ENCODE peak calls at places on chromosome 11, in ten cellular contexts. E is A673, L is OCI-LY7, A is A549, N is GM23338, Y is AG04450, Z is astrocyte of the cerebellum, R is fibroblast of villous mesenchyme, U is foreskin fibroblast, P is HFF-Myc. B is an unnamed sample.

GRCh38 chr11:70467196-70468085 is 69.1 kb downstream of the CTTN start:
- DNase-seq in E (peak; percentile 74), Y (no peak), Z (no peak), N (peak; percentile 84), L (peak; percentile 50), U (peak; percentile 39), A (peak; percentile 51), P (no peak), R (peak; percentile 46), B (no peak)

GRCh38 chr11:77047007-77047927 is 13.1 kb downstream of the B3GNT6 start:
- DNase-seq in P (peak; percentile 95), E (peak; percentile 97), A (peak; percentile 95), L (peak; percentile 94), Y (peak; percentile 79), Z (peak; percentile 92), U (peak; percentile 77), R (peak; percentile 94), N (peak; percentile 97), B (peak; percentile 92)

GRCh38 chr11:14424096-14424495 is 65.1 kb upstream of the RRAS2 start:
- DNase-seq in N (no peak), R (peak; percentile 45), L (no peak), E (no peak), Z (no peak), U (peak; percentile 61), A (no peak), Y (no peak), P (no peak), B (no peak)

GRCh38 chr11:122209619-122210377 is 93.8 kb upstream of the BLID start:
- DNase-seq in Y (peak; percentile 59), P (no peak), Z (peak; percentile 78), R (peak; percentile 88), A (peak; percentile 39), L (no peak), U (peak; percentile 81), E (peak; percentile 78), N (no peak), B (no peak)

GRCh38 chr11:66264893-66265292 is 3.5 kb upstream of the RAB1B start:
- DNase-seq in R (no peak), U (no peak), P (no peak), L (peak; percentile 41), Y (no peak), Z (no peak), N (peak; percentile 93), E (peak; percentile 62), A (peak; percentile 41), B (no peak)

GRCh38 chr11:93704237-93704636 is 37.1 kb downstream of the TAF1D start:
- DNase-seq in U (no peak), Z (no peak), L (no peak), N (peak; percentile 25), R (no peak), P (no peak), Y (no peak), E (peak; percentile 20), A (peak; percentile 20), B (no peak)

GRCh38 chr11:3202759-3203158 is 15.9 kb downstream of the MRGPRG start:
- DNase-seq in L (no peak), Z (no peak), N (no peak), A (no peak), U (no peak), Y (no peak), E (no peak), P (peak; percentile 58), R (no peak), B (no peak)

GRCh38 chr11:70098936-70099335 is 20.8 kb downstream of the ANO1 start:
- DNase-seq in Z (no peak), P (no peak), R (no peak), L (no peak), E (no peak), N (no peak), Y (no peak), A (no peak), U (no peak), B (no peak)

GRCh38 chr11:110710520-110711381 is 1.5 kb downstream of the ARHGAP20 start:
- DNase-seq in P (no peak), N (peak; percentile 62), U (no peak), L (no peak), Z (no peak), E (peak; percentile 65), R (peak; percentile 42), Y (no peak), A (no peak), B (no peak)

GRCh38 chr11:102453286-102453797 is 777 bp upstream of the TMEM123 start:
- DNase-seq in R (no peak), N (peak; percentile 51), U (no peak), P (no peak), Z (no peak), Y (no peak), E (no peak), A (no peak), L (peak; percentile 39), B (no peak)

GRCh38 chr11:56799691-56800090 is 51.2 kb upstream of the OR9G4 start:
- DNase-seq in Z (no peak), A (no peak), Y (no peak), U (no peak), E (peak; percentile 43), L (no peak), P (no peak), N (no peak), R (no peak), B (no peak)

GRCh38 chr11:124551189-124551588 is 7.7 kb upstream of the OR8B12 start:
- DNase-seq in N (peak; percentile 52), E (no peak), Y (no peak), Z (no peak), L (no peak), A (peak; percentile 5), R (no peak), U (no peak), P (no peak), B (no peak)

GRCh38 chr11:102724904-102725515 is at the start of gene MMP8:
- DNase-seq in L (no peak), P (no peak), N (no peak), Z (peak; percentile 54), U (no peak), E (no peak), A (no peak), R (no peak), Y (no peak), B (no peak)

GRCh38 chr11:77236901-77237300 is 64.6 kb downstream of the GDPD4 start:
- DNase-seq in A (no peak), L (no peak), R (peak; percentile 38), Y (no peak), U (peak; percentile 34), Z (no peak), N (no peak), E (no peak), P (no peak), B (no peak)

GRCh38 chr11:44146931-44147330 is 51.5 kb downstream of the EXT2 start:
- DNase-seq in L (no peak), Z (no peak), N (no peak), Y (no peak), U (no peak), A (no peak), R (no peak), E (no peak), P (no peak), B (no peak)

GRCh38 chr11:16632295-16633200 is 105.9 kb upstream of the C11orf58 start:
- DNase-seq in N (peak; percentile 54), P (no peak), A (peak; percentile 38), Y (no peak), U (no peak), E (peak; percentile 35), R (peak; percentile 14), L (peak; percentile 7), Z (no peak), B (no peak)
- TF ChIP-seq CTCF in N (peak; percentile 73), P (peak; percentile 21), A (peak; percentile 24), Y (peak; percentile 53), U (peak; percentile 22), E (peak; percentile 62), R (peak; percentile 49), L (peak; percentile 62), Z (peak; percentile 70), B (peak; percentile 22)

DNA sequence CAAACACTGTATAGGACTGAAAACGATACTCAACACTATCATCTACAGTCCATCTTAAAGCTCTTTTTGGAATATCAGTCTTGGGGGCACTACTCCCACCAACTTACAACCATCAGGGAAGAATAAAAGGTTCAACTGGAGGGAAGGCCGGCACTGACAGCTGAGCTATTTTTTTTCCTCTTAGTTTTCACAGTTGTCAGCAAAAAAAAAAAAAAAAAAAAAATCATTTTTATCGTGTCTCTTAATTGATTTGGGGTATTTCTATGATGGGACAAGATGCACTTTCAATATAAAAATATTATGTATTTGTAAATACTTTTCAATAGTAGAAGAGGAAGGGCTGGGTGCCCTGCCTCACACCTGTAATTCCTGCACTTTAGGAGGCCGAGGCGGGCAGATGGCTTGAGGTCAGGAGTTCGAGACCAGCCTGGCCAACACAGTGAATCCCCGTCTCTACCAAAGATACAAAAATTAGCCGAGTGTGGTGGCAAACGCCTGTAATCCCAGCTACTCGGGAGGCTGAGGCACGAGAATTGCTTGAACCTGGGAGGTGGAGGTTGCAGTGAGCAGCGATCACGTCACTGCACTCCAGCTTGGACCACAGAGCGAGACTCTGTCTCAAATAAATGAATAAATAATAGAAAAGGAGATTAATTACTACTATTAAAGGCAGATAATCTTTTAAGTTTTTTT is 1.5 kb downstream of the KIF18A start:
- DNase-seq in N (no peak), R (no peak), Y (no peak), P (no peak), E (no peak), U (no peak), A (no peak), Z (no peak), L (no peak), B (no peak)
- H3K4me3 ChIP-seq in N (peak overlapping the region; percentile 81), R (peak overlapping the region; percentile 83), Y (peak overlapping the region; percentile 74), P (peak overlapping the region; percentile 85), E (peak overlapping the region; percentile 57), U (peak overlapping the region; percentile 85), A (peak overlapping the region; percentile 59), Z (peak overlapping the region; percentile 73), L (peak overlapping the region; percentile 93), B (peak overlapping the region; percentile 63)

GRCh38 chr11:37712246-37712645 is 1114.2 kb upstream of the RAG2 start:
- DNase-seq in E (peak; percentile 65), L (no peak), N (peak; percentile 48), R (no peak), P (no peak), Y (no peak), A (no peak), U (no peak), Z (no peak), B (no peak)
- TF ChIP-seq CTCF in E (peak; percentile 57), L (no peak), N (peak; percentile 23), R (no peak), P (no peak), Y (peak; percentile 39), A (no peak), U (peak; percentile 21), Z (peak; percentile 37), B (peak; percentile 30)

DNA sequence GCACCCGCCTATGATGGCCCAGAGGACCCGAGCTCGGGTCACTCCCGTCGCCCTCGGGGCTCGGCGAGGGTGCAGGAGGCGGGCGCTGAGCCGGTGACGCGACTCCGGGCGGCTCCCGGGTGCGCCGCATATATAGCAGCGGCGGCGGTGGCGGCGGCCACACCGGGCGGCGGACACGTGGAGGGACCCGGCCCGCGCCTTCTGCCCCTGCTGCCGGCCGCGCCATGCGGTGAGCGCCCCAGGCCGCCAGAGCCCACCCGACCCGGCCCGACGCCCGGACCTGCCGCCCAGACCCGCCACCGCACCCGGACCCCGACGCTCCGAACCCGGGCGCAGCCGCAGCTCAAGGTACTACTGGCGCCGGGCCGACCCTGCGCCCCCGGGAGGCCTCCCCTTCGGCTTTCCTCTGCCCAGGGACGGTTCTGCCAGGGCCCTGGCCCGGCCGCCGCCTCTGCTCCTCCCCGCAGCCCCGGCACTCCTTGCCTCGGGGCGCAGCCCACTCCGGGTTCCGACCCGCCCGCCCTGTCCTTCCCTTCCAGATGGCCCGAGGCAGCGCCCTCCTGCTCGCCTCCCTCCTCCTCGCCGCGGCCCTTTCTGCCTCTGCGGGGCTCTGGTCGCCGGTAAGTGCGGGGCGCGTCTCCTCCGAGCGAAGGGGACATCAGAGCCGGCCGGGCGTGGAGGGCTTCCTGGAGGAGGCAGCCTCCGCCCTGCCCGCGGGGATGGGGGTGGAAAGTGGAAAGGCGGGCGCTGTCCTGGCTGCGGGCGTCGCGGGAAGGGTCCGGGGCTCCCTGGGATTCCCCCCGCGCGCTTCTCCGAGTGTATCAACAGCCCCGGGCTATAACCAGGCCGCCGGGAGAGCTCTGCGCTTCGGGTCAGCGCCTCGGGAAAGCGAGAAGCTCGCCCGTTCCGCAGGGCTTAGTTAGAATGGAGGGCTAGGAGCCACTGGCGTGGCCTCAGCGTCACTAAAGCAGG is at the start of gene GAL:
- DNase-seq in Y (no peak), N (peak; percentile 65), R (no peak), A (no peak), L (no peak), P (no peak), Z (no peak), U (no peak), E (no peak), B (no peak)
- H3K4me3 ChIP-seq in Y (peak within 1 kb of the TSS; percentile 45), N (peak within 1 kb of the TSS; percentile 78), R (peak within 1 kb of the TSS; percentile 46), A (peak within 1 kb of the TSS; percentile 63), L (no peak within 1 kb of the TSS), P (peak within 1 kb of the TSS; percentile 76), Z (no peak within 1 kb of the TSS), U (peak within 1 kb of the TSS; percentile 30), E (peak within 1 kb of the TSS; percentile 39), B (peak within 1 kb of the TSS; percentile 32)